ENCODE peak calls at places on chromosome 14, in seven cellular contexts. One of them, this sample, is unnamed. For H3K4me1, the result is how much of the 10 kb centered on the place peaks cover.

GRCh38 chr14:100221419-100222218 is 17.3 kb upstream of the YY1 start:
- DNase-seq in HepG2: peak
- DNase-seq in suprapubic skin: no peak
- DNase-seq in A549: no peak
- DNase-seq in K562: peak
- DNase-seq in right lobe of liver: peak
- DNase-seq in transverse colon: peak
- DNase-seq in this sample: peak

GRCh38 chr14:55921516-55921915 is 196.7 kb upstream of the PELI2 start:
- DNase-seq in right lobe of liver: no peak
- DNase-seq in HepG2: no peak
- DNase-seq in K562: no peak
- DNase-seq in transverse colon: no peak
- DNase-seq in suprapubic skin: no peak
- DNase-seq in A549: no peak
- DNase-seq in this sample: no peak

GRCh38 chr14:22786685-22787084 is 20.2 kb downstream of the OXA1L start:
- DNase-seq in A549: no peak
- DNase-seq in K562: no peak
- DNase-seq in HepG2: no peak
- DNase-seq in suprapubic skin: no peak
- DNase-seq in transverse colon: no peak
- DNase-seq in right lobe of liver: no peak
- DNase-seq in this sample: no peak

GRCh38 chr14:73695997-73696396 is 18.2 kb downstream of the PNMA1 start:
- DNase-seq in A549: no peak
- DNase-seq in suprapubic skin: no peak
- DNase-seq in K562: no peak
- DNase-seq in right lobe of liver: no peak
- DNase-seq in transverse colon: no peak
- DNase-seq in HepG2: no peak
- DNase-seq in this sample: no peak

GRCh38 chr14:57578427-57579220 is 85.0 kb upstream of the CCDC198 start:
- DNase-seq in A549: no peak
- DNase-seq in transverse colon: no peak
- DNase-seq in suprapubic skin: no peak
- DNase-seq in HepG2: no peak
- DNase-seq in right lobe of liver: no peak
- DNase-seq in K562: no peak
- DNase-seq in this sample: no peak

GRCh38 chr14:59439256-59440015 is 25.7 kb downstream of the GPR135 start:
- DNase-seq in right lobe of liver: no peak
- DNase-seq in K562: no peak
- DNase-seq in HepG2: no peak
- DNase-seq in suprapubic skin: no peak
- DNase-seq in A549: no peak
- DNase-seq in transverse colon: no peak
- DNase-seq in this sample: no peak

GRCh38 chr14:74954232-74954946 is 1.0 kb downstream of the PGF start:
- DNase-seq in A549: no peak
- DNase-seq in right lobe of liver: no peak
- DNase-seq in K562: peak
- DNase-seq in suprapubic skin: no peak
- DNase-seq in HepG2: peak
- DNase-seq in transverse colon: no peak
- DNase-seq in this sample: no peak

GRCh38 chr14:91029451-91030217 is 30.8 kb downstream of the RPS6KA5 start:
- DNase-seq in transverse colon: no peak
- DNase-seq in K562: no peak
- DNase-seq in A549: no peak
- DNase-seq in HepG2: no peak
- DNase-seq in suprapubic skin: no peak
- DNase-seq in right lobe of liver: no peak
- DNase-seq in this sample: no peak

GRCh38 chr14:24145700-24146621 is at the start of gene PSME2:
- DNase-seq in A549: peak
- DNase-seq in suprapubic skin: no peak
- DNase-seq in transverse colon: no peak
- DNase-seq in right lobe of liver: no peak
- DNase-seq in K562: no peak
- DNase-seq in HepG2: no peak
- DNase-seq in this sample: no peak
- TF ChIP-seq POLR2A in A549: peak
- TF ChIP-seq POLR2A in suprapubic skin: no peak
- TF ChIP-seq POLR2A in transverse colon: no peak
- TF ChIP-seq POLR2A in right lobe of liver: peak
- TF ChIP-seq POLR2A in K562: no peak
- TF ChIP-seq POLR2A in HepG2: no peak
- TF ChIP-seq POLR2A in this sample: no peak

DNA sequence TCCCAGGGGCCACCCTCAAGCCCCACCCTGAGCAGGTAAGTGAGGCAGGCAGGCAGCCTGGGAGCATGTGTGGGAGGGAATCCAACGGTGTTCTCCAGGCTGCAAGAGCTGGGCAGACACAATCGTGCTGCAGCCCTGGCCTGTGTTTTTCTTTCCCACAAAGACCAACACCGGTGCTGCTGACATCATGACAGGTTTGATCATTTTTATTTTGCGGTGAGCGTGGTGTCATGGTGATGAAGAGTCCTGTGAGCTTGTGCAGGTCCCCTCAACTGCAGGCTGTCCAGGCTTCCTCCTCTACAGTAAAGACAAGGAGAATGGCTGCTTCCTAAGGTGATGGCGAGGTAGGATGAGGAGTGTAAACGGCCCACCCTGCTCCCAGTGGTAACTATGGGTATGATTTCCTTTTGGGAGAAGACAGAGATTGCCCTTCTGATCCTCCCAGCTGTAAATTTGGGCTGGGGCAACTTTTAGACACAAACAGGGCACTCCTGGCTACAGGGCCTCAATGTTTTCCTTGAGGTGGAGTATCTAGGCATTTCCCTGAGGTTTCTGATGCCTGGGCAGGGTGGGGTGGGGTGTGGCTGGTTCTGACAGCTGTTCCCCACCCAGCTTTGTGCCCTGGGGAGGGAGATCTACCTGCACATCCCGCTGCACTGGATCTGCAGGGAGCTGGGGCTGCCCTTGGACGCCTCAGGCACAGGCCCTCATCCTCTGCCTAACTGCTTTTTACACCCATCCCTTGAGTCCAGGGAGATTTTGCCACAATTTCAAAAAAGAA is 109.1 kb downstream of the VCPKMT start:
- DNase-seq in transverse colon: peak
- DNase-seq in HepG2: no peak
- DNase-seq in A549: peak
- DNase-seq in suprapubic skin: no peak
- DNase-seq in right lobe of liver: no peak
- DNase-seq in K562: no peak
- DNase-seq in this sample: no peak
- H3K4me1 ChIP-seq in transverse colon: under half
- H3K4me1 ChIP-seq in HepG2: under half
- H3K4me1 ChIP-seq in A549: under half
- H3K4me1 ChIP-seq in suprapubic skin: half or more
- H3K4me1 ChIP-seq in right lobe of liver: under half
- H3K4me1 ChIP-seq in K562: under half
- H3K4me1 ChIP-seq in this sample: under half

GRCh38 chr14:105050551-105050897 is 14.7 kb downstream of the GPR132 start:
- DNase-seq in right lobe of liver: no peak
- DNase-seq in HepG2: peak
- DNase-seq in transverse colon: peak
- DNase-seq in suprapubic skin: peak
- DNase-seq in A549: no peak
- DNase-seq in K562: peak
- DNase-seq in this sample: no peak
- TF ChIP-seq POLR2A in right lobe of liver: no peak
- TF ChIP-seq POLR2A in HepG2: no peak
- TF ChIP-seq POLR2A in transverse colon: no peak
- TF ChIP-seq POLR2A in suprapubic skin: no peak
- TF ChIP-seq POLR2A in A549: no peak
- TF ChIP-seq POLR2A in K562: no peak
- TF ChIP-seq POLR2A in this sample: no peak

GRCh38 chr14:52059614-52060013 is 9.2 kb downstream of the NID2 start:
- DNase-seq in K562: no peak
- DNase-seq in suprapubic skin: no peak
- DNase-seq in transverse colon: no peak
- DNase-seq in A549: no peak
- DNase-seq in HepG2: no peak
- DNase-seq in right lobe of liver: no peak
- DNase-seq in this sample: no peak
- H3K4me1 ChIP-seq in K562: under half
- H3K4me1 ChIP-seq in suprapubic skin: under half
- H3K4me1 ChIP-seq in transverse colon: half or more
- H3K4me1 ChIP-seq in A549: under half
- H3K4me1 ChIP-seq in HepG2: under half
- H3K4me1 ChIP-seq in right lobe of liver: under half
- H3K4me1 ChIP-seq in this sample: under half